ENCODE peak calls at places on chromosome 15, in five cellular contexts. D is WTC11, A is HepG2, P is K562, M is endothelial cell of umbilical vein. L is an unnamed sample.

GRCh38 chr15:40766906-40767837 is 2.6 kb upstream of the C15orf62 start:
- DNase-seq in D (no peak), A (no peak), P (no peak), M (no peak), L (no peak)

GRCh38 chr15:36843822-36844221 is 256.5 kb downstream of the MEIS2 start:
- DNase-seq in D (no peak), A (no peak), P (no peak), M (no peak), L (no peak)

GRCh38 chr15:73991260-73991659 is 835 bp downstream of the STOML1 start:
- DNase-seq in D (no peak), A (no peak), P (no peak), M (peak), L (no peak)

GRCh38 chr15:90160781-90161727 is 40.1 kb upstream of the SEMA4B start:
- DNase-seq in D (peak), A (peak), P (no peak), M (no peak), L (no peak)

GRCh38 chr15:73922186-73923151 is 3.8 kb upstream of the LOXL1 start:
- DNase-seq in D (peak), A (no peak), P (no peak), M (no peak), L (no peak)

GRCh38 chr15:63502843-63503738 is 1.3 kb upstream of the USP3 start:
- DNase-seq in D (peak), A (peak), P (peak), M (peak), L (peak)

GRCh38 chr15:36428102-36428845 is 151.2 kb upstream of the CDIN1 start:
- DNase-seq in D (no peak), A (peak), P (peak), M (peak), L (peak)

GRCh38 chr15:89376441-89376840 is 41.8 kb upstream of the POLG start:
- DNase-seq in D (no peak), A (no peak), P (no peak), M (no peak), L (no peak)

GRCh38 chr15:90660195-90660995 is 56.8 kb upstream of the BLM start:
- DNase-seq in D (no peak), A (no peak), P (peak), M (no peak), L (peak)

GRCh38 chr15:87850916-87851315 is 405.6 kb downstream of the NTRK3 start:
- DNase-seq in D (no peak), A (no peak), P (no peak), M (no peak), L (no peak)

GRCh38 chr15:38662398-38662797 is 97.8 kb upstream of the RASGRP1 start:
- DNase-seq in D (no peak), A (no peak), P (no peak), M (no peak), L (no peak)

GRCh38 chr15:63043391-63044076 is 987 bp downstream of the TPM1 start:
- DNase-seq in D (no peak), A (no peak), P (peak), M (peak), L (no peak)

GRCh38 chr15:69341356-69341755 is 42.6 kb downstream of the PAQR5 start:
- DNase-seq in D (no peak), A (no peak), P (no peak), M (peak), L (no peak)

GRCh38 chr15:60918234-60918964 is 310.7 kb downstream of the RORA start:
- DNase-seq in D (no peak), A (no peak), P (no peak), M (no peak), L (no peak)

GRCh38 chr15:63583027-63583426 is 14.2 kb upstream of the FBXL22 start:
- DNase-seq in D (no peak), A (no peak), P (no peak), M (no peak), L (peak)

GRCh38 chr15:51312754-51313390 is 25.5 kb downstream of the CYP19A1 start:
- DNase-seq in D (no peak), A (peak), P (no peak), M (no peak), L (no peak)

GRCh38 chr15:89401636-89402252 is 67.1 kb upstream of the POLG start:
- DNase-seq in D (no peak), A (no peak), P (no peak), M (no peak), L (peak)

GRCh38 chr15:58070801-58071418 is 5.4 kb upstream of the ALDH1A2 start:
- DNase-seq in D (peak), A (peak), P (peak), M (peak), L (peak)

GRCh38 chr15:70974004-70974832 is 81.6 kb downstream of the LRRC49 start:
- DNase-seq in D (no peak), A (peak), P (no peak), M (peak), L (peak)

GRCh38 chr15:84079885-84080777 is 155.4 kb upstream of the GOLGA6L4 start:
- DNase-seq in D (peak), A (no peak), P (peak), M (no peak), L (no peak)

GRCh38 chr15:32993285-32993684 is 201.2 kb downstream of the FMN1 start:
- DNase-seq in D (no peak), A (no peak), P (no peak), M (no peak), L (peak)

GRCh38 chr15:68816795-68817303 is 3.8 kb downstream of the ANP32A start:
- DNase-seq in D (no peak), A (peak), P (no peak), M (peak), L (peak)

GRCh38 chr15:49169880-49170597 is at the start of gene GALK2:
- DNase-seq in D (peak), A (peak), P (peak), M (peak), L (peak)

GRCh38 chr15:63156708-63157065 is 590 bp downstream of the RPS27L start:
- DNase-seq in D (no peak), A (peak), P (peak), M (peak), L (peak)

GRCh38 chr15:52652984-52653383 is 26.2 kb downstream of the ATOSA start:
- DNase-seq in D (no peak), A (no peak), P (no peak), M (no peak), L (no peak)

GRCh38 chr15:99963976-99964375 is 230.7 kb upstream of the LYSMD4 start:
- DNase-seq in D (no peak), A (no peak), P (no peak), M (no peak), L (no peak)

GRCh38 chr15:94110476-94111130 is 120.8 kb upstream of the MCTP2 start:
- DNase-seq in D (no peak), A (peak), P (no peak), M (no peak), L (no peak)

GRCh38 chr15:32706704-32707103 is 11.1 kb upstream of the GREM1 start:
- DNase-seq in D (no peak), A (no peak), P (no peak), M (no peak), L (no peak)

GRCh38 chr15:69475769-69476358 is 23.2 kb downstream of the RPLP1 start:
- DNase-seq in D (peak), A (peak), P (peak), M (peak), L (peak)

GRCh38 chr15:85793641-85794597 is 806 bp downstream of the KLHL25 start:
- DNase-seq in D (peak), A (peak), P (peak), M (peak), L (peak)

GRCh38 chr15:58330836-58331561 is 100.8 kb upstream of the LIPC start:
- DNase-seq in D (no peak), A (peak), P (no peak), M (no peak), L (no peak)

GRCh38 chr15:40744810-40745152 is 10.3 kb downstream of the RMDN3 start:
- DNase-seq in D (no peak), A (no peak), P (no peak), M (no peak), L (no peak)

GRCh38 chr15:64760056-64760455 is 15.3 kb downstream of the RBPMS2 start:
- DNase-seq in D (no peak), A (no peak), P (no peak), M (no peak), L (no peak)

GRCh38 chr15:42727740-42728355 is 9.1 kb downstream of the CDAN1 start:
- DNase-seq in D (no peak), A (no peak), P (no peak), M (no peak), L (no peak)
- TF ChIP-seq JUN in D (no peak), A (no peak), P (no peak), M (no peak), L (no peak)

GRCh38 chr15:31024330-31024729 is 32.9 kb upstream of the MTMR10 start:
- DNase-seq in D (peak), A (peak), P (no peak), M (peak), L (peak)
- TF ChIP-seq JUN in D (no peak), A (no peak), P (no peak), M (peak), L (peak)

GRCh38 chr15:66779331-66780009 is 77.4 kb downstream of the SMAD6 start:
- DNase-seq in D (no peak), A (peak), P (no peak), M (no peak), L (no peak)
- TF ChIP-seq JUN in D (no peak), A (no peak), P (no peak), M (no peak), L (no peak)

GRCh38 chr15:57017024-57017423 is 98.6 kb downstream of the TCF12 start:
- DNase-seq in D (no peak), A (peak), P (no peak), M (peak), L (no peak)

GRCh38 chr15:57015360-57015759 is 96.9 kb downstream of the TCF12 start:
- DNase-seq in D (no peak), A (no peak), P (no peak), M (no peak), L (no peak)

GRCh38 chr15:57015897-57016296 is 97.5 kb downstream of the TCF12 start:
- DNase-seq in D (no peak), A (peak), P (no peak), M (no peak), L (peak)

GRCh38 chr15:57018151-57018550 is 99.7 kb downstream of the TCF12 start:
- DNase-seq in D (no peak), A (no peak), P (no peak), M (no peak), L (no peak)

DNA sequence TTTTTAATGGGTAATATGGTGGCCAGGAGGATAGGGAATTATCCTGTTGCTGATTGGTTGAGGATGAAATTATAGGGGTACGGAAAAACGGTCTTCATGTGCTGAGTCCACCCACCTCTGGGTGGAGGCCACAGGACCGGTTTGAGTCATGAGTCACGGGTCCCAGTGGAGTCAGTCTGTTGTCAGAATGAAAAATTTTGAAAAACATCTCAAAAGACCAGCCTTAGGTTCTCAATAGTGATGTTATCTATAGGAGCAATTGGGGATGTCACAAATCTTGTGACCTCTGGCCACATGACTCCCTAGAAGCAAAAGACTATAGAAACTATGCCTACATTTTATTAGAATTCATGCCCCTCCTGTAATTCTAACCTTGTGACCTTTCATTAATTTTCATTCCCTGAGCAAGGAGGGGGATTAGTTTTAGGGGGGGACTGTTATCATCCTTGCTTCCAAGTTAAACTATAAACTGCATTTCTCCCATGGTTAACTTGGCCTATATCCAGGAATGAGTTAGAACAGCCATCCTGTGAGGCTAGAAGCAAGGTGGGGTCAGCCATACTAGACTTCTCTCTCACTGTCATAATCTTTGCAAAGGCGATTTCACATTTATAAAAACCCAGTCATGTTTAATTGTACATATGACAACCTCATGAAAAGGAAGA is 101.2 kb downstream of the TCF12 start:
- DNase-seq in D (no peak), A (no peak), P (no peak), M (no peak), L (no peak)
- TF ChIP-seq JUN in D (no peak), A (no peak), P (no peak), M (no peak), L (no peak)

GRCh38 chr15:78394981-78395619 is 42.9 kb upstream of the IREB2 start:
- DNase-seq in D (peak), A (no peak), P (no peak), M (no peak), L (no peak)

GRCh38 chr15:78397382-78397781 is 40.6 kb upstream of the IREB2 start:
- DNase-seq in D (no peak), A (no peak), P (no peak), M (no peak), L (no peak)

GRCh38 chr15:78396186-78396814 is 41.7 kb upstream of the IREB2 start:
- DNase-seq in D (no peak), A (no peak), P (no peak), M (no peak), L (no peak)

GRCh38 chr15:78398076-78398825 is 39.8 kb upstream of the IREB2 start:
- DNase-seq in D (no peak), A (no peak), P (no peak), M (no peak), L (no peak)

GRCh38 chr15:78396976-78397375 is 41.0 kb upstream of the IREB2 start:
- DNase-seq in D (peak), A (peak), P (peak), M (no peak), L (peak)
- TF ChIP-seq JUN in D (no peak), A (no peak), P (no peak), M (no peak), L (no peak)

GRCh38 chr15:81278306-81279029 is 45.5 kb downstream of the STARD5 start:
- DNase-seq in D (no peak), A (no peak), P (no peak), M (no peak), L (no peak)

GRCh38 chr15:81276967-81277366 is 47.0 kb downstream of the STARD5 start:
- DNase-seq in D (no peak), A (no peak), P (no peak), M (no peak), L (no peak)

GRCh38 chr15:81279621-81280051 is 44.3 kb downstream of the STARD5 start:
- DNase-seq in D (no peak), A (no peak), P (no peak), M (peak), L (no peak)

GRCh38 chr15:81275711-81276417 is 48.1 kb downstream of the STARD5 start:
- DNase-seq in D (no peak), A (no peak), P (no peak), M (no peak), L (no peak)

GRCh38 chr15:81277851-81278250 is 46.1 kb downstream of the STARD5 start:
- DNase-seq in D (no peak), A (no peak), P (no peak), M (no peak), L (no peak)
- TF ChIP-seq JUN in D (no peak), A (no peak), P (no peak), M (no peak), L (no peak)